ENCODE peak calls at places on chromosomes 3 and 15, in four cellular contexts. K is sigmoid colon; T is CD8-positive, alpha-beta memory T cell; W is Peyer's patch. Z is an unnamed sample.

GRCh38 chr15:83658406-83658805 is 4.5 kb downstream of the ADAMTSL3 start:
- DNase-seq in T (no peak), W (no peak), K (no peak), Z (no peak)

GRCh38 chr3:197028711-197029510 is 706 bp downstream of the MELTF start:
- DNase-seq in K (no peak), W (no peak), T (peak; percentile 14), Z (peak; percentile 80)

GRCh38 chr3:140206196-140207040 is 271.4 kb downstream of the CLSTN2 start:
- DNase-seq in K (no peak), W (no peak), T (no peak), Z (no peak)

GRCh38 chr15:73982251-73982962 is 9.7 kb downstream of the STOML1 start:
- DNase-seq in K (peak; percentile 93), W (peak; percentile 64), T (peak; percentile 32), Z (peak; percentile 94)

GRCh38 chr3:105195260-105195659 is 171.4 kb upstream of the ALCAM start:
- DNase-seq in T (no peak), K (no peak), W (no peak), Z (no peak)

GRCh38 chr3:149473314-149473990 is 1.0 kb upstream of the TM4SF4 start:
- DNase-seq in W (no peak), K (no peak), T (no peak), Z (peak; percentile 68)

GRCh38 chr15:76470691-76471090 is 134.1 kb downstream of the ISL2 start:
- DNase-seq in T (no peak), K (no peak), W (no peak), Z (no peak)

GRCh38 chr3:33170531-33170930 is 48.1 kb downstream of the SUSD5 start:
- DNase-seq in W (no peak), T (no peak), K (no peak), Z (no peak)

GRCh38 chr15:73414876-73415275 is 28.1 kb upstream of the REC114 start:
- DNase-seq in W (no peak), K (no peak), T (no peak), Z (no peak)

GRCh38 chr15:48577495-48577894 is 68.0 kb downstream of the FBN1 start:
- DNase-seq in T (no peak), K (no peak), W (no peak), Z (no peak)

GRCh38 chr15:75903331-75904240 is at the start of gene FBXO22:
- DNase-seq in T (peak; percentile 85), W (peak; percentile 89), K (peak; percentile 93), Z (peak; percentile 95)

GRCh38 chr15:37995461-37996347 is 61.3 kb downstream of the TMCO5A start:
- DNase-seq in W (no peak), K (no peak), T (no peak), Z (no peak)

GRCh38 chr3:95343228-95343627 is 1280.4 kb downstream of the NSUN3 start:
- DNase-seq in K (no peak), W (no peak), T (no peak), Z (no peak)

GRCh38 chr15:85543741-85544155 is 163.3 kb downstream of the AKAP13 start:
- DNase-seq in W (peak; percentile 70), T (peak; percentile 53), K (peak; percentile 88), Z (peak; percentile 74)

GRCh38 chr15:80637747-80638146 is 57.4 kb upstream of the ABHD17C start:
- DNase-seq in W (no peak), T (no peak), K (no peak), Z (no peak)

GRCh38 chr15:62469874-62470688 is 305.0 kb upstream of the C2CD4B start:
- DNase-seq in T (no peak), W (no peak), K (peak; percentile 87), Z (peak; percentile 84)

GRCh38 chr3:34174740-34175139 is 376.3 kb downstream of the PDCD6IP start:
- DNase-seq in W (no peak), K (no peak), T (no peak), Z (no peak)

GRCh38 chr3:55484191-55484644 is 2.9 kb downstream of the WNT5A start:
- DNase-seq in T (no peak), K (no peak), W (no peak), Z (no peak)

GRCh38 chr3:177589921-177590336 is 392.6 kb upstream of the TBL1XR1 start:
- DNase-seq in W (no peak), T (no peak), K (no peak), Z (peak; percentile 48)

GRCh38 chr3:72665701-72666443 is 182.4 kb downstream of the SHQ1 start:
- DNase-seq in W (peak; percentile 44), T (peak; percentile 55), K (no peak), Z (no peak)

GRCh38 chr15:48331796-48332641 is 790 bp downstream of the DUT start:
- DNase-seq in T (peak; percentile 66), W (peak; percentile 61), K (peak; percentile 90), Z (peak; percentile 78)

GRCh38 chr3:159785276-159785675 is 203.4 kb upstream of the IL12A start:
- DNase-seq in W (no peak), T (no peak), K (no peak), Z (no peak)

GRCh38 chr3:124486324-124486723 is 243.9 kb upstream of the UMPS start:
- DNase-seq in W (no peak), K (no peak), T (no peak), Z (no peak)

GRCh38 chr3:134937256-134938023 is 142.4 kb downstream of the EPHB1 start:
- DNase-seq in K (peak; percentile 58), W (no peak), T (no peak), Z (no peak)

GRCh38 chr3:46127503-46127902 is 80.6 kb downstream of the CCR1 start:
- DNase-seq in W (no peak), K (no peak), T (no peak), Z (no peak)

GRCh38 chr15:50107591-50108408 is 11.2 kb downstream of the ATP8B4 start:
- DNase-seq in W (peak; percentile 48), T (no peak), K (no peak), Z (peak; percentile 66)

GRCh38 chr3:111864821-111865656 is 6.0 kb downstream of the PHLDB2 start:
- DNase-seq in T (no peak), K (no peak), W (no peak), Z (no peak)

GRCh38 chr3:41836360-41837134 is 125.4 kb downstream of the ULK4 start:
- DNase-seq in T (no peak), K (no peak), W (no peak), Z (no peak)

GRCh38 chr3:128112406-128112968 is 11.1 kb downstream of the RUVBL1 start:
- DNase-seq in W (peak; percentile 36), T (peak; percentile 49), K (no peak), Z (peak; percentile 58)

GRCh38 chr3:149618151-149619123 is 39.4 kb downstream of the WWTR1 start:
- DNase-seq in K (no peak), W (no peak), T (no peak), Z (peak; percentile 79)

GRCh38 chr3:15206662-15207576 is 873 bp downstream of the CAPN7 start:
- DNase-seq in T (peak; percentile 19), K (peak; percentile 74), W (peak; percentile 49), Z (no peak)

GRCh38 chr3:14144423-14145075 is 19.7 kb downstream of the TMEM43 start:
- DNase-seq in W (peak; percentile 62), K (peak; percentile 92), T (peak; percentile 86), Z (peak; percentile 81)
- H3K4me3 ChIP-seq in W (peak overlapping the region; percentile 31), K (no peak overlapping the region), T (peak overlapping the region; percentile 10), Z (no peak overlapping the region)

GRCh38 chr3:13851091-13851849 is 28.6 kb downstream of the WNT7A start:
- DNase-seq in W (no peak), T (no peak), K (no peak), Z (peak; percentile 47)
- H3K27ac ChIP-seq in W (no peak overlapping the region), T (no peak overlapping the region), K (no peak overlapping the region), Z (no peak overlapping the region)

GRCh38 chr15:41483115-41483514 is 10.6 kb upstream of the ITPKA start:
- DNase-seq in K (no peak), T (peak; percentile 29), W (peak; percentile 31), Z (no peak)

GRCh38 chr15:41482070-41482469 is 11.6 kb upstream of the ITPKA start:
- DNase-seq in T (no peak), W (no peak), K (no peak), Z (no peak)

GRCh38 chr15:41485226-41485625 is 8.4 kb upstream of the ITPKA start:
- DNase-seq in K (no peak), T (no peak), W (no peak), Z (no peak)

GRCh38 chr15:41482478-41482877 is 11.2 kb upstream of the ITPKA start:
- DNase-seq in W (no peak), K (no peak), T (no peak), Z (no peak)

GRCh38 chr15:41483519-41483918 is 10.2 kb upstream of the ITPKA start:
- DNase-seq in K (no peak), W (no peak), T (no peak), Z (no peak)
- H3K4me3 ChIP-seq in K (no peak overlapping the region), W (no peak overlapping the region), T (peak overlapping the region; percentile 5), Z (no peak overlapping the region)

GRCh38 chr3:43752908-43753307 is 62.2 kb downstream of the ABHD5 start:
- DNase-seq in T (no peak), W (no peak), K (no peak), Z (no peak)
- H3K27ac ChIP-seq in T (no peak overlapping the region), W (no peak overlapping the region), K (no peak overlapping the region), Z (no peak overlapping the region)